ENCODE peak calls at places on chromosomes 5 and 9, in four cellular contexts. J is K562, K is HepG2, I is H1. B is an unnamed sample.

GRCh38 chr5:163596536-163596935 is 91.1 kb downstream of the MAT2B start:
- DNase-seq in J (no peak), K (no peak), I (no peak), B (no peak)

GRCh38 chr9:129343697-129344375 is 165.8 kb upstream of the IER5L start:
- DNase-seq in I (no peak), J (no peak), K (peak), B (no peak)

GRCh38 chr9:36123511-36123910 is 13.0 kb upstream of the GLIPR2 start:
- DNase-seq in I (no peak), K (no peak), J (no peak), B (no peak)

GRCh38 chr5:146283344-146283761 is 55.3 kb upstream of the POU4F3 start:
- DNase-seq in K (peak), J (no peak), I (no peak), B (no peak)

GRCh38 chr9:70285981-70286616 is 27.3 kb downstream of the SMC5 start:
- DNase-seq in I (no peak), J (no peak), K (no peak), B (no peak)

GRCh38 chr9:75891277-75892167 is 1.0 kb downstream of the PCSK5 start:
- DNase-seq in K (no peak), J (peak), I (no peak), B (no peak)

GRCh38 chr9:114823416-114823815 is 17.6 kb upstream of the TNFSF15 start:
- DNase-seq in J (no peak), I (no peak), K (no peak), B (no peak)

GRCh38 chr5:150318613-150319483 is 16.1 kb upstream of the ARSI start:
- DNase-seq in J (no peak), K (no peak), I (no peak), B (no peak)

GRCh38 chr9:111961575-111961974 is 65.0 kb downstream of the UGCG start:
- DNase-seq in K (no peak), J (no peak), I (no peak), B (no peak)

GRCh38 chr9:128151343-128152132 is 2.3 kb downstream of the LCN2 start:
- DNase-seq in I (no peak), J (peak), K (no peak), B (no peak)

GRCh38 chr5:174798411-174798930 is 74.1 kb downstream of the MSX2 start:
- DNase-seq in J (no peak), I (no peak), K (no peak), B (no peak)

GRCh38 chr9:3263698-3264097 is 262.1 kb downstream of the RFX3 start:
- DNase-seq in I (no peak), K (no peak), J (no peak), B (no peak)

GRCh38 chr5:14246350-14247053 is 103.4 kb downstream of the TRIO start:
- DNase-seq in I (no peak), K (no peak), J (no peak), B (no peak)

GRCh38 chr9:38360880-38361836 is 31.3 kb upstream of the ALDH1B1 start:
- DNase-seq in I (no peak), J (no peak), K (no peak), B (no peak)

GRCh38 chr5:93107141-93107540 is 473.9 kb downstream of the NR2F1-AS1 start:
- DNase-seq in I (no peak), J (no peak), K (no peak), B (no peak)

GRCh38 chr5:180352116-180352975 is 790 bp downstream of the GFPT2 start:
- DNase-seq in K (no peak), I (no peak), J (no peak), B (no peak)

GRCh38 chr5:180354966-180355365 is 1.8 kb upstream of the GFPT2 start:
- DNase-seq in J (no peak), K (no peak), I (no peak), B (no peak)

GRCh38 chr5:180352976-180353225 is 235 bp downstream of the GFPT2 start:
- DNase-seq in I (no peak), K (no peak), J (no peak), B (no peak)

GRCh38 chr5:180353963-180354574 is 933 bp upstream of the GFPT2 start:
- DNase-seq in J (no peak), K (no peak), I (no peak), B (no peak)

DNA sequence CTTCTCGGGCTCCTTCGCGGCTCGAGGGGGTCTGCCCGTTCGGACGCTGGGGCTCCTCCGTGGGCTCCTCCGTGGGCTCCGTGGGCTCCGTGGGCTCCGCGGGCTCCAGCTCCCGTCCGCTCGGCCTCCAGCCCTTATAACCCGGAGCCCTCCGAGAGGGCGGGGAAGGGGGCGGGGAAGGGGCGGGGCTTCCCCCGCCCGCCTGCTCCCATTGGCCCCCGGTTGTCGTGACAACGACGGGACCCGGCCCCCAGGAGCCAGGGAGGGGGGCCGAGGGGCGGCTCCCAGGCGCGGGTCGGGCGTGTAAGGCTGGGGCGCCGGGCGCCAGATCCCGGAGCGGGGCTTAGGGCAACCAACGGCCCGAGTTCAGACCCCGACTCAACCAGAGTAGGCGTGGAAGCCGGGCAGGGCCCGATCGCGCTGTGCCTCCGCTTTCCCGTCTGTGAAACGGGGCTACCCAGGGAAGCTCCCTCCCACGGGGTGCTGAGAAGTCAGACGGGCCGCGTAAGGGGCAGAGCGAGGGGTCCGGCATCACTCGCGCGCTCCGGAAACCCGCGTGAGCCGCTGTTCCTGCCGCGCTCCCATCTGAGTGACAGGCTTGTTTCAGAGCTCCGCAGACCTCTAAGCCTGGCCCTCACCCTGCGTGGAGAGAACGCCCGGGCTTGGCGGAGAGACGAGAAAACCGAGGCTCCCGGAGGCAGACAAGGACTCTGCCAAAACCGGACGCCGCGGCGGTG is at the start of gene GFPT2:
- DNase-seq in K (peak), J (peak), I (peak), B (no peak)
- TF ChIP-seq SP1 in K (no peak), J (no peak), I (peak), B (no peak)

DNA sequence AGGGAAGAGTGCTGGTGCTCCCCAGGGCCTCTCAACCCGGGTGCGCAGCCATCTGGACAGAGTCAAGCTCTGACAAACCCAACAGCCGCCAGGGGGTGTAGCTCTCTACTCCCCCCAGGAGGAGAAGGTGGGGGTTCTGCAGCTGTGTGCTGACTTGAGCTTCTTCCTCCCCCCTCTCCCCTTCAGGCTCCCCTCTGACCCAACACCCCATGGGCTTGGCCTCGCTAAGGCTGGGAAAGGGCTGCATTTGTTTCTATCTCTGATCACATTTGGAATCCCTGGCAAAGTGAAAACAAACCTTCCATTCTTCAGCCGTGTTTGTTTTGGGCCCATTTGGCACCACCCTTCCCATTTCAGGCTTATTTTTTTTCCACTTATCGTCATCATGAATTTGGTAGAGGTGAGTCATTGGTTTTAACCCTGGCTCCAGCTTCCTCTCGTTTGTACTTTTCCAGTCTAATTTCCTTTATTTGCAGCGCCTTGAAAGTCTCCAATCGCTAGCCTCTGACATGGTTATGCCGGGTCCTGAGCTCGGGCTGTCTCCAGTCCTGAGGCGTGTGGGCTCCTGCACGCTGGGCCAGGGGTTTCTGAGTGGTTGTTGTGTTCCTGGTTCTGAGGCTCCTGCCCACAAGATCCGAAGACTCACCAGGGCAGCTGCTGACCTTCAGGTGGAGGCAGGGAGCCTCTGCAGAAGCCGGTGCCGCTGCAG is 36.1 kb downstream of the DAP start:
- DNase-seq in K (peak), J (peak), I (no peak), B (no peak)
- TF ChIP-seq CHD2 in K (no peak), J (no peak), I (no peak), B (no peak)

DNA sequence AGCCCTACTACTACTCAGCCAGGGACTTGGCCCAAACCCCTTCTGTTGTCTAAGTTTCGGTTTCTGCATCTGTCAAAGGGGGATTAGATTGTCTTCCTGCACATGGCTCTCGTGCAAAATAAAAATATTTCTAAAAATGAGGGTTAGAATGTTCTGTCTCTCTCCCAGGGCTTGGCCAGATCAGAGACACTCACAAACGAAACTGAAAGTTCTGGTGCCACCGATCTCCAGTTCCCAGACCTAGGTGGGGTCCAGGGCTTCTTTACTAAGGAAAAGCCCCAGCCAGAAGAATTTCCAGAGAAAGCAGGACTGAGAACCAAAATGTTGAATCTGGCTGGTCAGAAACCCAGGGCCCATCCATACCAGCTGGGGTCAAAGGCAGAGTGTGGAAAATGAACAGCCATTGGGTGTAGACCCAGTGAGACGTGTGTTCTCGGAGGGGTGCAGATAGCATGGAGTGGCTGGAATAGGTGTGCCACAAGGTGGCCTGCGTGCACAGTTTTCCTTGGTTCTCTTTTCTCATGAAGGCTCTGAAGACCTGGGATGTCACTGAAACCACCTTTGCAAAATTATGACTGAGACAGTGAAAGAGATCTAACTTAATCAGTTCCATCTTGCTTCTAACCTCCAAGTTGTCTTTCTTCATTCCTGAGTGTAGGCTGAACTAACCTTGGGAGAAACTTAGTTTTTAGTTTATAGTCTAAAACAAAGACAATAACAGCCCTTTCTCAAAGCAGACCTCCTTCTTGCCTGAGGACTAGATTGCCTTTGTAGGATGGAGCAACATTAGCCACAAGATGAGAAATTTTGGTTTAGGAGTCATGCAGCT is 2.2 kb upstream of the SLC23A1 start:
- DNase-seq in K (peak), J (peak), I (no peak), B (no peak)
- H3K4me3 ChIP-seq in K (peak), J (peak), I (no peak), B (peak)

GRCh38 chr5:106755066-106755465 is 915.7 kb downstream of the EFNA5 start:
- DNase-seq in I (peak), J (no peak), K (no peak), B (no peak)
- TF ChIP-seq SP1 in I (peak), J (no peak), K (no peak), B (no peak)

DNA sequence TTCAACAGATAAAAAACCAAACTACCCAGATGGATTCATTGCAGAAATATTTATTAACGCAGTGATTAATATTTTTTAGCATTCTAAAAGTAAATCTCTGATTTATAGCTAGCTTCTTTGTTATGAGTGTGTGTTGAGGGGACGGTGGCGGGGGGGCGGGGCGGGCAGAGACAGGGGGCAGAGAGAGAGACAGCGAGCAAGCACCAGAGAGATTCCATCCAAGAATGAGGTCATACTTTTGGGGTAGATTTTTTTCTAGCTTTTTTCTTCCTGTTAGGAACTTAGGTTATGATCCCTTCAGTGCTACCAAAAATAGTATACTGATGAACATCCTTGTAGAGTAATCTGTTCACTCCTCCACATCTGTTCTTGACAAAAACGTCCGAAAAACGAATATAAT is 500 bp upstream of the ZNF883 start:
- DNase-seq in I (no peak), J (peak), K (no peak), B (no peak)
- TF ChIP-seq CHD2 in I (no peak), J (no peak), K (no peak), B (no peak)